ENCODE peak calls at places on chromosomes 5 and 9, in seven cellular contexts. One of them, this sample, is unnamed.

GRCh38 chr5:74044936-74045335 is 418.9 kb downstream of the ARHGEF28 start:
- DNase-seq in SK-N-SH: no peak
- DNase-seq in GM12878: no peak
- DNase-seq in K562: no peak
- DNase-seq in H1: no peak
- DNase-seq in HCT116: no peak
- DNase-seq in HepG2: no peak
- DNase-seq in this sample: no peak

GRCh38 chr5:112576298-112576925 is 157.3 kb upstream of the EPB41L4A start:
- DNase-seq in HCT116: no peak
- DNase-seq in K562: no peak
- DNase-seq in GM12878: no peak
- DNase-seq in HepG2: no peak
- DNase-seq in H1: no peak
- DNase-seq in SK-N-SH: no peak
- DNase-seq in this sample: no peak

GRCh38 chr5:179187229-179187678 is 127.1 kb downstream of the ZNF354C start:
- DNase-seq in H1: no peak
- DNase-seq in SK-N-SH: no peak
- DNase-seq in K562: no peak
- DNase-seq in HCT116: no peak
- DNase-seq in HepG2: peak
- DNase-seq in GM12878: no peak
- DNase-seq in this sample: no peak

GRCh38 chr9:8315211-8315610 is 515.6 kb upstream of the DMAC1 start:
- DNase-seq in SK-N-SH: no peak
- DNase-seq in K562: no peak
- DNase-seq in GM12878: no peak
- DNase-seq in HCT116: no peak
- DNase-seq in H1: no peak
- DNase-seq in HepG2: no peak
- DNase-seq in this sample: no peak

GRCh38 chr9:4615778-4616177 is 46.3 kb upstream of the PLPP6 start:
- DNase-seq in K562: no peak
- DNase-seq in GM12878: no peak
- DNase-seq in SK-N-SH: no peak
- DNase-seq in HepG2: no peak
- DNase-seq in HCT116: no peak
- DNase-seq in H1: no peak
- DNase-seq in this sample: no peak

GRCh38 chr5:142446131-142446959 is 121.5 kb upstream of the SPRY4 start:
- DNase-seq in HepG2: peak
- DNase-seq in H1: no peak
- DNase-seq in K562: peak
- DNase-seq in SK-N-SH: no peak
- DNase-seq in HCT116: peak
- DNase-seq in GM12878: no peak
- DNase-seq in this sample: no peak

GRCh38 chr5:36373527-36374086 is 71.9 kb upstream of the RANBP3L start:
- DNase-seq in K562: no peak
- DNase-seq in HepG2: peak
- DNase-seq in HCT116: no peak
- DNase-seq in GM12878: no peak
- DNase-seq in H1: no peak
- DNase-seq in SK-N-SH: no peak
- DNase-seq in this sample: no peak

GRCh38 chr5:15956622-15957021 is 223.0 kb downstream of the MARCHF11 start:
- DNase-seq in SK-N-SH: no peak
- DNase-seq in GM12878: no peak
- DNase-seq in K562: no peak
- DNase-seq in HCT116: no peak
- DNase-seq in HepG2: no peak
- DNase-seq in H1: no peak
- DNase-seq in this sample: no peak

GRCh38 chr5:54561646-54562045 is 44.1 kb downstream of the SNX18 start:
- DNase-seq in HCT116: no peak
- DNase-seq in GM12878: no peak
- DNase-seq in K562: no peak
- DNase-seq in SK-N-SH: no peak
- DNase-seq in HepG2: no peak
- DNase-seq in H1: no peak
- DNase-seq in this sample: no peak

GRCh38 chr5:51995773-51996306 is 612.6 kb downstream of the ISL1 start:
- DNase-seq in SK-N-SH: no peak
- DNase-seq in K562: no peak
- DNase-seq in HepG2: no peak
- DNase-seq in H1: no peak
- DNase-seq in HCT116: no peak
- DNase-seq in GM12878: no peak
- DNase-seq in this sample: no peak

GRCh38 chr5:122498163-122498562 is 186.1 kb downstream of the SNCAIP start:
- DNase-seq in HepG2: no peak
- DNase-seq in SK-N-SH: peak
- DNase-seq in HCT116: no peak
- DNase-seq in H1: peak
- DNase-seq in GM12878: no peak
- DNase-seq in K562: no peak
- DNase-seq in this sample: peak

GRCh38 chr5:91170266-91170665 is 212.9 kb downstream of the ARRDC3 start:
- DNase-seq in HCT116: no peak
- DNase-seq in K562: no peak
- DNase-seq in H1: no peak
- DNase-seq in GM12878: no peak
- DNase-seq in SK-N-SH: no peak
- DNase-seq in HepG2: no peak
- DNase-seq in this sample: no peak

GRCh38 chr9:133976888-133977287 is 15.2 kb downstream of the VAV2 start:
- DNase-seq in K562: no peak
- DNase-seq in GM12878: no peak
- DNase-seq in SK-N-SH: peak
- DNase-seq in H1: no peak
- DNase-seq in HCT116: no peak
- DNase-seq in HepG2: no peak
- DNase-seq in this sample: no peak

GRCh38 chr9:268616-269015 is 54.0 kb downstream of the DOCK8 start:
- DNase-seq in HCT116: no peak
- DNase-seq in SK-N-SH: no peak
- DNase-seq in H1: no peak
- DNase-seq in K562: no peak
- DNase-seq in GM12878: no peak
- DNase-seq in HepG2: no peak
- DNase-seq in this sample: no peak

GRCh38 chr5:66469684-66470083 is 126.5 kb upstream of the MAST4 start:
- DNase-seq in HepG2: no peak
- DNase-seq in K562: no peak
- DNase-seq in HCT116: peak
- DNase-seq in H1: no peak
- DNase-seq in SK-N-SH: no peak
- DNase-seq in GM12878: no peak
- DNase-seq in this sample: no peak

GRCh38 chr9:112535364-112535763 is 48.7 kb downstream of the KIAA1958 start:
- DNase-seq in SK-N-SH: no peak
- DNase-seq in HepG2: no peak
- DNase-seq in H1: no peak
- DNase-seq in GM12878: no peak
- DNase-seq in HCT116: no peak
- DNase-seq in K562: no peak
- DNase-seq in this sample: no peak

GRCh38 chr5:39080597-39081204 is 6.5 kb upstream of the RICTOR start:
- DNase-seq in HCT116: peak
- DNase-seq in HepG2: peak
- DNase-seq in GM12878: no peak
- DNase-seq in H1: no peak
- DNase-seq in K562: peak
- DNase-seq in SK-N-SH: peak
- DNase-seq in this sample: peak

GRCh38 chr5:23025604-23026003 is 172.5 kb upstream of the CDH12 start:
- DNase-seq in GM12878: no peak
- DNase-seq in HepG2: no peak
- DNase-seq in SK-N-SH: no peak
- DNase-seq in K562: no peak
- DNase-seq in H1: no peak
- DNase-seq in HCT116: no peak
- DNase-seq in this sample: no peak

GRCh38 chr9:134399435-134400056 is 73.3 kb downstream of the RXRA start:
- DNase-seq in SK-N-SH: no peak
- DNase-seq in HCT116: peak
- DNase-seq in HepG2: no peak
- DNase-seq in GM12878: no peak
- DNase-seq in K562: peak
- DNase-seq in H1: no peak
- DNase-seq in this sample: peak

GRCh38 chr5:151671979-151672378 is 14.7 kb downstream of the SPARC start:
- DNase-seq in SK-N-SH: no peak
- DNase-seq in HCT116: no peak
- DNase-seq in HepG2: no peak
- DNase-seq in GM12878: no peak
- DNase-seq in H1: no peak
- DNase-seq in K562: no peak
- DNase-seq in this sample: no peak

GRCh38 chr9:83920942-83921707 is at the start of gene KIF27:
- DNase-seq in H1: peak
- DNase-seq in K562: peak
- DNase-seq in GM12878: peak
- DNase-seq in HepG2: peak
- DNase-seq in SK-N-SH: peak
- DNase-seq in HCT116: peak
- DNase-seq in this sample: peak

GRCh38 chr9:137317021-137317978 is 15.2 kb upstream of the NRARP start:
- DNase-seq in HCT116: no peak
- DNase-seq in SK-N-SH: peak
- DNase-seq in K562: peak
- DNase-seq in HepG2: no peak
- DNase-seq in GM12878: no peak
- DNase-seq in H1: no peak
- DNase-seq in this sample: no peak

GRCh38 chr9:4741365-4742031 is 496 bp upstream of the AK3 start:
- DNase-seq in HCT116: no peak
- DNase-seq in SK-N-SH: no peak
- DNase-seq in H1: no peak
- DNase-seq in HepG2: peak
- DNase-seq in GM12878: no peak
- DNase-seq in K562: peak
- DNase-seq in this sample: peak

GRCh38 chr5:177132504-177133118 is 962 bp upstream of the NSD1 start:
- DNase-seq in GM12878: no peak
- DNase-seq in HepG2: no peak
- DNase-seq in H1: no peak
- DNase-seq in K562: no peak
- DNase-seq in SK-N-SH: peak
- DNase-seq in HCT116: no peak
- DNase-seq in this sample: no peak
- TF ChIP-seq JUND in GM12878: no peak
- TF ChIP-seq JUND in HepG2: no peak
- TF ChIP-seq JUND in H1: no peak
- TF ChIP-seq JUND in K562: no peak
- TF ChIP-seq JUND in SK-N-SH: no peak
- TF ChIP-seq JUND in HCT116: no peak
- TF ChIP-seq JUND in this sample: no peak

DNA sequence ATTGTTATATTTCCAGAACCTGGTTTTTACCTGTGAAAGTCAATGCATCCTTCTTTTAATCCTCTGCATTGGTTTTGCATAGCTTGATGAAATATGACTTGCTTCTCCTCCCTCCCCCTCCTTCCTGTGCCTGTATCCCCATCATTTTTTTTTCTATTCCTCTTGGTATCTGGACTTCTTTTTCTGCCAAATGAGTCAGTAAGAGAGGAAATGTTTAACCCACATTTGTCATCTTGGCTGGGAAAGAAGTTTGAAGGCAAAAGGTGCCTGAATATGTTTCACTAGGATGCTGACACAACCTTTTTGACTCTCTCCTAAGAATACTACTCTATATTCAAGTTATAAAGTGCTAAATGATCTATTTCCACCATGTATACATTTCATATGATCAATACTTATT is 35.5 kb upstream of the CDKN2B start:
- DNase-seq in SK-N-SH: no peak
- DNase-seq in HCT116: no peak
- DNase-seq in H1: no peak
- DNase-seq in GM12878: no peak
- DNase-seq in HepG2: no peak
- DNase-seq in K562: no peak
- DNase-seq in this sample: no peak
- TF ChIP-seq JUND in SK-N-SH: peak
- TF ChIP-seq JUND in HCT116: no peak
- TF ChIP-seq JUND in H1: no peak
- TF ChIP-seq JUND in GM12878: no peak
- TF ChIP-seq JUND in HepG2: no peak
- TF ChIP-seq JUND in K562: no peak
- TF ChIP-seq JUND in this sample: no peak

DNA sequence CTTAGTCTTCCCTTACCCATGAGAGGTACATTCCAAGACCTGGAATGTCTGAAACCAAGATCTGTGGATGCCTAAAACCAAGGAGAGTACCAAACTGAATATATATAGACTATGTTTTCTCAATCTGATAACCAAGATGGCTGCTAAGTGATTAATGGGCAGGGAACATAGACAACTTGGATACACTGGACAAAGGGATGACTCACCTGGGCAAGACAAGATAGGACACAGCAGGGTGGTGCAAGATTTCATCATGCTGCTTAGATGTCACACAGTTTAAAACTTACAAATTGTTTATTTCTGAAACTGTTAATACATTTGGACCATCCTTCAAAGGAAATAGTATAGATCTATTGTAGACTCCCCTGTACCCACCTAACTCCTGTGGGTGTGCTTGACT is 130.9 kb downstream of the HTR1A start:
- DNase-seq in K562: no peak
- DNase-seq in H1: no peak
- DNase-seq in HCT116: no peak
- DNase-seq in SK-N-SH: no peak
- DNase-seq in GM12878: no peak
- DNase-seq in HepG2: no peak
- DNase-seq in this sample: no peak
- TF ChIP-seq JUND in K562: no peak
- TF ChIP-seq JUND in H1: no peak
- TF ChIP-seq JUND in HCT116: no peak
- TF ChIP-seq JUND in SK-N-SH: no peak
- TF ChIP-seq JUND in GM12878: no peak
- TF ChIP-seq JUND in HepG2: no peak
- TF ChIP-seq JUND in this sample: no peak

DNA sequence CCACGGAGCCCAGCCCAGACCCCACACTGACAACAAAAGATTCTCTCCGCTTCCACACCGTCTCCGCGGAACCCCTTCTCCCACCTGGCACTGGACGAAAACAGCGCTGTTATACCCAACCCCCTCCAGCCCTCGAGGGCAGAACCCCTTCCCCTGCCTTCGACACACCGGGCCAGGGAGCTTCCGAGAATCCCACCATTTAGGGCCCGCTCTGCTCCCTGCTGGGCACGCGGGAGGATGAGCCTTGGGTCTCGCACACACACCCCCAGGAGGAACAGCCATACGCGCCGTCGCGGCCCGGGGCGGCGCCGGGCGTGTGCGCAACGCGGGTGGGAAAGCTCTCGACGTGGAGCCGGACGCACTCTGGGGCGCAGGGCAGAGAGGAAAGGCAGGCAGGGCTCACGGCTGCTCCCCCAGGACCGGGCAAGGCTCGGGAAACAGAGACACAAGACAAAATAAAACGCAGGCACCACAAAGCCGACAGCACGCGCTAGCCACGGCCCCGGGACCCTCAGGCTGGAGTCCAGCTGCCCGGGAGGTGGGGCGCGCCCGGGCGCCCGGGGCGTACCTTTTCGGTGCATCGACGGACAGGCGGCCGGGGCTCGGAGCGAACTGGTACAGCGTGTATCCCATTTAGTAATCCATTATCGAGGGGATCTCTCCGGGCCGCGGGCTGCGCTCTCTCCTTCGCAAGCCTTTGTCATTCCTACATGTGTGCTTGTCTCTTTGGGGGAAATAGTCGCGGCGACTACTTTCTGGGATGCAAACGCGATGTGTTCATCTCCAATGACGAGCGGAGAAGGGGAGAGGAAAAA is 799 bp downstream of the SEMA6A start:
- DNase-seq in GM12878: no peak
- DNase-seq in H1: no peak
- DNase-seq in SK-N-SH: peak
- DNase-seq in HCT116: no peak
- DNase-seq in K562: no peak
- DNase-seq in HepG2: no peak
- DNase-seq in this sample: peak
- TF ChIP-seq JUND in GM12878: no peak
- TF ChIP-seq JUND in H1: no peak
- TF ChIP-seq JUND in SK-N-SH: no peak
- TF ChIP-seq JUND in HCT116: no peak
- TF ChIP-seq JUND in K562: no peak
- TF ChIP-seq JUND in HepG2: no peak
- TF ChIP-seq JUND in this sample: no peak

This sample was measured in T47D.